ENCODE peak calls at places on chromosomes 13 and 19, in eight cellular contexts. One of them, this sample, is unnamed.

GRCh38 chr13:99982741-99983400 is 1.3 kb downstream of the ZIC2 start:
- DNase-seq in GM23338: peak; percentile 31
- DNase-seq in mucosa of descending colon: no peak
- DNase-seq in cardiac muscle cell: peak; percentile 25
- DNase-seq in breast epithelium: no peak
- DNase-seq in AG10803: no peak
- DNase-seq in OCI-LY7: no peak
- DNase-seq in left lung: no peak
- DNase-seq in this sample: no peak

GRCh38 chr19:13260883-13261653 is 110.9 kb downstream of the IER2 start:
- DNase-seq in GM23338: no peak
- DNase-seq in mucosa of descending colon: no peak
- DNase-seq in cardiac muscle cell: no peak
- DNase-seq in breast epithelium: no peak
- DNase-seq in AG10803: peak; percentile 87
- DNase-seq in OCI-LY7: no peak
- DNase-seq in left lung: no peak
- DNase-seq in this sample: peak; percentile 11

GRCh38 chr13:110812111-110812868 is 98.8 kb downstream of the ING1 start:
- DNase-seq in GM23338: peak; percentile 77
- DNase-seq in mucosa of descending colon: no peak
- DNase-seq in cardiac muscle cell: no peak
- DNase-seq in breast epithelium: no peak
- DNase-seq in AG10803: peak; percentile 17
- DNase-seq in OCI-LY7: no peak
- DNase-seq in left lung: no peak
- DNase-seq in this sample: no peak

GRCh38 chr13:95193509-95194230 is 107.6 kb downstream of the ABCC4 start:
- DNase-seq in GM23338: no peak
- DNase-seq in mucosa of descending colon: no peak
- DNase-seq in cardiac muscle cell: no peak
- DNase-seq in breast epithelium: no peak
- DNase-seq in AG10803: peak; percentile 13
- DNase-seq in OCI-LY7: no peak
- DNase-seq in left lung: no peak
- DNase-seq in this sample: no peak

GRCh38 chr13:21898461-21898860 is 227.6 kb downstream of the FGF9 start:
- DNase-seq in GM23338: no peak
- DNase-seq in mucosa of descending colon: no peak
- DNase-seq in cardiac muscle cell: peak; percentile 23
- DNase-seq in breast epithelium: no peak
- DNase-seq in AG10803: no peak
- DNase-seq in OCI-LY7: no peak
- DNase-seq in left lung: no peak
- DNase-seq in this sample: no peak

GRCh38 chr13:104875008-104875762 is 1660.3 kb downstream of the EFNB2 start:
- DNase-seq in GM23338: peak; percentile 14
- DNase-seq in mucosa of descending colon: no peak
- DNase-seq in cardiac muscle cell: no peak
- DNase-seq in breast epithelium: no peak
- DNase-seq in AG10803: no peak
- DNase-seq in OCI-LY7: no peak
- DNase-seq in left lung: no peak
- DNase-seq in this sample: no peak

GRCh38 chr13:112837371-112838037 is 131.5 kb upstream of the MCF2L start:
- DNase-seq in GM23338: no peak
- DNase-seq in mucosa of descending colon: no peak
- DNase-seq in cardiac muscle cell: no peak
- DNase-seq in breast epithelium: no peak
- DNase-seq in AG10803: peak; percentile 65
- DNase-seq in OCI-LY7: no peak
- DNase-seq in left lung: no peak
- DNase-seq in this sample: no peak

GRCh38 chr13:46210362-46211083 is 1.2 kb upstream of the LRRC63 start:
- DNase-seq in GM23338: no peak
- DNase-seq in mucosa of descending colon: no peak
- DNase-seq in cardiac muscle cell: no peak
- DNase-seq in breast epithelium: no peak
- DNase-seq in AG10803: no peak
- DNase-seq in OCI-LY7: no peak
- DNase-seq in left lung: no peak
- DNase-seq in this sample: no peak

GRCh38 chr13:99312493-99312883 is 5.3 kb upstream of the GPR183 start:
- DNase-seq in GM23338: no peak
- DNase-seq in mucosa of descending colon: peak; percentile 39
- DNase-seq in cardiac muscle cell: no peak
- DNase-seq in breast epithelium: no peak
- DNase-seq in AG10803: peak; percentile 100
- DNase-seq in OCI-LY7: no peak
- DNase-seq in left lung: peak; percentile 82
- DNase-seq in this sample: no peak

GRCh38 chr13:24640752-24641151 is 39.5 kb upstream of the ATP12A start:
- DNase-seq in GM23338: no peak
- DNase-seq in mucosa of descending colon: no peak
- DNase-seq in cardiac muscle cell: no peak
- DNase-seq in breast epithelium: no peak
- DNase-seq in AG10803: no peak
- DNase-seq in OCI-LY7: no peak
- DNase-seq in left lung: no peak
- DNase-seq in this sample: no peak

GRCh38 chr13:75285310-75285709 is 196.7 kb downstream of the TBC1D4 start:
- DNase-seq in GM23338: no peak
- DNase-seq in mucosa of descending colon: no peak
- DNase-seq in cardiac muscle cell: no peak
- DNase-seq in breast epithelium: no peak
- DNase-seq in AG10803: no peak
- DNase-seq in OCI-LY7: no peak
- DNase-seq in left lung: no peak
- DNase-seq in this sample: no peak

GRCh38 chr19:49896863-49897621 is at the start of gene IL4I1:
- DNase-seq in GM23338: no peak
- DNase-seq in mucosa of descending colon: no peak
- DNase-seq in cardiac muscle cell: no peak
- DNase-seq in breast epithelium: no peak
- DNase-seq in AG10803: peak; percentile 9
- DNase-seq in OCI-LY7: peak; percentile 77
- DNase-seq in left lung: peak; percentile 68
- DNase-seq in this sample: no peak

GRCh38 chr13:21061077-21061945 is at the start of gene LATS2:
- DNase-seq in GM23338: peak; percentile 99
- DNase-seq in mucosa of descending colon: peak; percentile 94
- DNase-seq in cardiac muscle cell: peak; percentile 98
- DNase-seq in breast epithelium: peak; percentile 95
- DNase-seq in AG10803: peak; percentile 96
- DNase-seq in OCI-LY7: peak; percentile 41
- DNase-seq in left lung: peak; percentile 96
- DNase-seq in this sample: peak; percentile 53

GRCh38 chr13:76397413-76397812 is 488.8 kb downstream of the KCTD12 start:
- DNase-seq in GM23338: no peak
- DNase-seq in mucosa of descending colon: no peak
- DNase-seq in cardiac muscle cell: no peak
- DNase-seq in breast epithelium: no peak
- DNase-seq in AG10803: no peak
- DNase-seq in OCI-LY7: no peak
- DNase-seq in left lung: no peak
- DNase-seq in this sample: no peak

GRCh38 chr19:48755787-48756674 is 707 bp downstream of the FGF21 start:
- DNase-seq in GM23338: no peak
- DNase-seq in mucosa of descending colon: no peak
- DNase-seq in cardiac muscle cell: no peak
- DNase-seq in breast epithelium: no peak
- DNase-seq in AG10803: no peak
- DNase-seq in OCI-LY7: no peak
- DNase-seq in left lung: no peak
- DNase-seq in this sample: no peak

GRCh38 chr19:2724148-2724557 is 3.0 kb upstream of the DIRAS1 start:
- DNase-seq in GM23338: peak; percentile 28
- DNase-seq in mucosa of descending colon: no peak
- DNase-seq in cardiac muscle cell: no peak
- DNase-seq in breast epithelium: no peak
- DNase-seq in AG10803: no peak
- DNase-seq in OCI-LY7: no peak
- DNase-seq in left lung: no peak
- DNase-seq in this sample: no peak
- TF ChIP-seq CTCF in GM23338: peak; percentile 8
- TF ChIP-seq CTCF in mucosa of descending colon: no peak
- TF ChIP-seq CTCF in cardiac muscle cell: peak; percentile 5
- TF ChIP-seq CTCF in breast epithelium: no peak
- TF ChIP-seq CTCF in AG10803: peak; percentile 15
- TF ChIP-seq CTCF in OCI-LY7: peak; percentile 48
- TF ChIP-seq CTCF in left lung: no peak
- TF ChIP-seq CTCF in this sample: no peak

DNA sequence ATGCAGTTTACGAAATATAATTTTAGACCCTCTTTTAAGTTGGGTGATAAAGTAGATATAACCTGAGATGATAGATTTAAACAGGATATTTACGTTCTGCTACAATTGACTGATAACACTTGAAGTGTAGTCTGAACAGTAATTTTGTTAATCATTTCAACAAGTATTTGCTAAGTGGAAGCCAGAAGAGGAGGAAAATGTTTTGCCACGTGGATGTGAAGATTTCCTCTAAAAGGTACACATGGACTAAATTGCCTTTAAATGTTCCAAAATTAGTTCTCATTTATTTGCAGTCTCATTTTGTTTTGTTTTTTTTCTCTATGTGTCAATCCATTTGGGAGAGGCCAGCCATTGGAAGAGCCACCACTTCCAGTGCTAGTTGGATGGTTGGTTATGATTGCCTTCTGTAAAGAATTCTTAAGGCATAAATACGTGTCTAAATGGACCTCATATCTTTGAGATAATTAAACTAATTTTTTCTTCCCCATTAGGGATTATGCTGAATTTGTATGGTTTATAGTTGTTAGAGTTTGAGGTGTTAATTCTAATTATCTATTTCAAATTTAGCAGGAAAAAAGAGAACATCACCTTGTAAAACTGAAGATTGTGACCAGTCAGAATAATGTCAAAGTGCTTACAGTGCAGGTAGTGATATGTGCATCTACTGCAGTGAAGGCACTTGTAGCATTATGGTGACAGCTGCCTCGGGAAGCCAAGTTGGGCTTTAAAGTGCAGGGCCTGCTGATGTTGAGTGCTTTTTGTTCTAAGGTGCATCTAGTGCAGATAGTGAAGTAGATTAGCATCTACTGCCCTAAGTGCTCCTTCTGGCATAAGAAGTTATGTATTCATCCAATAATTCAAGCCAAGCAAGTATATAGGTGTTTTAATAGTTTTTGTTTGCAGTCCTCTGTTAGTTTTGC is 2.8 kb downstream of the MIR17HG start:
- DNase-seq in GM23338: no peak
- DNase-seq in mucosa of descending colon: no peak
- DNase-seq in cardiac muscle cell: no peak
- DNase-seq in breast epithelium: no peak
- DNase-seq in AG10803: no peak
- DNase-seq in OCI-LY7: peak; percentile 71
- DNase-seq in left lung: no peak
- DNase-seq in this sample: no peak
- H3K4me3 ChIP-seq in GM23338: peak overlapping the region; percentile 82
- H3K4me3 ChIP-seq in mucosa of descending colon: no peak overlapping the region
- H3K4me3 ChIP-seq in cardiac muscle cell: peak overlapping the region; percentile 88
- H3K4me3 ChIP-seq in breast epithelium: no peak overlapping the region
- H3K4me3 ChIP-seq in AG10803: no peak overlapping the region
- H3K4me3 ChIP-seq in OCI-LY7: peak overlapping the region; percentile 64
- H3K4me3 ChIP-seq in left lung: peak overlapping the region; percentile 86
- H3K4me3 ChIP-seq in this sample: peak overlapping the region; percentile 68

GRCh38 chr19:37698216-37698615 is 21.3 kb downstream of the ZNF607 start:
- DNase-seq in GM23338: no peak
- DNase-seq in mucosa of descending colon: no peak
- DNase-seq in cardiac muscle cell: no peak
- DNase-seq in breast epithelium: no peak
- DNase-seq in AG10803: no peak
- DNase-seq in OCI-LY7: no peak
- DNase-seq in left lung: no peak
- DNase-seq in this sample: no peak
- TF ChIP-seq CTCF in GM23338: no peak
- TF ChIP-seq CTCF in mucosa of descending colon: no peak
- TF ChIP-seq CTCF in cardiac muscle cell: no peak
- TF ChIP-seq CTCF in breast epithelium: no peak
- TF ChIP-seq CTCF in AG10803: no peak
- TF ChIP-seq CTCF in OCI-LY7: no peak
- TF ChIP-seq CTCF in left lung: no peak
- TF ChIP-seq CTCF in this sample: no peak

GRCh38 chr19:18118420-18119242 is 21.1 kb downstream of the MAST3 start:
- DNase-seq in GM23338: no peak
- DNase-seq in mucosa of descending colon: no peak
- DNase-seq in cardiac muscle cell: no peak
- DNase-seq in breast epithelium: no peak
- DNase-seq in AG10803: no peak
- DNase-seq in OCI-LY7: no peak
- DNase-seq in left lung: no peak
- DNase-seq in this sample: no peak

GRCh38 chr19:18121166-18121565 is 23.6 kb downstream of the MAST3 start:
- DNase-seq in GM23338: no peak
- DNase-seq in mucosa of descending colon: no peak
- DNase-seq in cardiac muscle cell: no peak
- DNase-seq in breast epithelium: no peak
- DNase-seq in AG10803: no peak
- DNase-seq in OCI-LY7: no peak
- DNase-seq in left lung: no peak
- DNase-seq in this sample: no peak

GRCh38 chr19:18117692-18118378 is 20.3 kb downstream of the MAST3 start:
- DNase-seq in GM23338: peak; percentile 97
- DNase-seq in mucosa of descending colon: peak; percentile 97
- DNase-seq in cardiac muscle cell: peak; percentile 95
- DNase-seq in breast epithelium: peak; percentile 73
- DNase-seq in AG10803: peak; percentile 72
- DNase-seq in OCI-LY7: peak; percentile 93
- DNase-seq in left lung: peak; percentile 93
- DNase-seq in this sample: peak; percentile 44

GRCh38 chr19:18120127-18120526 is 22.5 kb downstream of the MAST3 start:
- DNase-seq in GM23338: no peak
- DNase-seq in mucosa of descending colon: no peak
- DNase-seq in cardiac muscle cell: no peak
- DNase-seq in breast epithelium: no peak
- DNase-seq in AG10803: no peak
- DNase-seq in OCI-LY7: no peak
- DNase-seq in left lung: no peak
- DNase-seq in this sample: no peak

DNA sequence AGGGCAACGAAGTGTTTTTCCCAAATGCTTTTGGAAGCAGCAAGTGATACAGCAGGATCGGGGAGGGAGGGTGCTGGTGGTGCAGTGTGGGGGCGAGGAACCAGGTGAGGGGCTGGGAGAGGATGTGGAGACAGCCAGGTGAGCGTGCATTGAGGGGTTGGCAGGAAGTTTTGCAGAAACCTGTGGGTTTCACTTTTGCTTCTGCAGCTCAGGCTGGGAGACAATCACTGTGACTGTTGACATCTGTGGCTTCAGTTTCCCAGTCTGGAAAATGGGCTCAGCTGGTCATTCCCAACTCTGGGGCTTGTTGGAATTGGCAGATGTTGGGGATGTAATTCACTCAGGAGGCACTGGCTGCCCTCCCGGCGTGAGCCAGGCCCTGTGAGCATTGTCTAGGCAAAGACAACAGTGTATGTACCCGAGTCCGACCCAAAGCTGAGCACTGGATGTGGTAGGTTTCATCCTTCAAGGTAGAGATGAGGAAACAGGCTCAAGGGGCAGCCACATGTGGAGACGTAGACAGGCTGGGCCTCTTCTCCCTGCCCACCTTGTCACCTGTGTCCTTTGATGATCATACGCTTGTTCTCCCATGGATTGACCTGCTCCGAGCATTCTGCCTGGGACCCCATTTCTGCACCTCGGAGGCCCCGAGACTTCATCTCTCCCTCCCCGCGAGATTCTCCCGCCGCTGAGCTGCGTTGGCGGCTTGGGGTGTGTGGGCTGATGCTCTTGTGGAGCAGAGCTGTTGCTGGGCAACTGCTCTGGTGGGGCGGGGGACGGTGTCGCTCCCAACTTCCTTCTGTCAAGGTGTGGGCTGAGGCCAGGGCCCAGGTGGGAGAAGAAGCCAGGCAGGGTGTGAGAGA is 21.9 kb downstream of the MAST3 start:
- DNase-seq in GM23338: peak; percentile 20
- DNase-seq in mucosa of descending colon: no peak
- DNase-seq in cardiac muscle cell: no peak
- DNase-seq in breast epithelium: no peak
- DNase-seq in AG10803: no peak
- DNase-seq in OCI-LY7: peak; percentile 63
- DNase-seq in left lung: no peak
- DNase-seq in this sample: no peak
- H3K4me3 ChIP-seq in GM23338: peak overlapping the region; percentile 81
- H3K4me3 ChIP-seq in mucosa of descending colon: no peak overlapping the region
- H3K4me3 ChIP-seq in cardiac muscle cell: no peak overlapping the region
- H3K4me3 ChIP-seq in breast epithelium: peak overlapping the region; percentile 78
- H3K4me3 ChIP-seq in AG10803: no peak overlapping the region
- H3K4me3 ChIP-seq in OCI-LY7: peak overlapping the region; percentile 73
- H3K4me3 ChIP-seq in left lung: peak overlapping the region; percentile 68
- H3K4me3 ChIP-seq in this sample: no peak overlapping the region

This sample was measured in LNCaP clone FGC.